ENCODE peak calls at places on chromosomes 1 and 21, in ten cellular contexts. S, T, W, R, B, L, J, P, H and O are unnamed samples.

GRCh38 chr1:189619682-189620332 is 857.9 kb downstream of the BRINP3 start:
- DNase-seq in S (peak; percentile 82), T (no peak), W (no peak), R (no peak), B (peak; percentile 85), L (no peak), J (peak; percentile 92), P (no peak), H (no peak), O (no peak)

GRCh38 chr1:182050481-182051438 is 10.8 kb downstream of the ZNF648 start:
- DNase-seq in S (no peak), T (no peak), W (no peak), R (no peak), B (no peak), L (no peak), J (no peak), P (no peak), H (no peak), O (no peak)

GRCh38 chr1:47646676-47647075 is 208.8 kb downstream of the FOXD2 start:
- DNase-seq in S (no peak), T (no peak), W (no peak), R (no peak), B (no peak), L (no peak), J (no peak), P (no peak), H (no peak), O (no peak)

GRCh38 chr1:198564716-198565115 is 24.2 kb upstream of the ATP6V1G3 start:
- DNase-seq in S (no peak), T (no peak), W (no peak), R (peak; percentile 46), B (no peak), L (no peak), J (no peak), P (no peak), H (no peak), O (no peak)

GRCh38 chr1:154179951-154180687 is 11.8 kb downstream of the TPM3 start:
- DNase-seq in S (no peak), T (no peak), W (no peak), R (no peak), B (no peak), L (no peak), J (no peak), P (no peak), H (no peak), O (no peak)

GRCh38 chr1:32870615-32871363 is at the start of gene FNDC5:
- DNase-seq in S (no peak), T (no peak), W (no peak), R (no peak), B (no peak), L (no peak), J (no peak), P (no peak), H (peak; percentile 78), O (no peak)

GRCh38 chr1:24345334-24345733 is 26.2 kb downstream of the GRHL3 start:
- DNase-seq in S (no peak), T (no peak), W (no peak), R (no peak), B (no peak), L (no peak), J (no peak), P (no peak), H (no peak), O (no peak)

GRCh38 chr1:156320560-156320959 is 17.5 kb downstream of the CCT3 start:
- DNase-seq in S (no peak), T (no peak), W (no peak), R (no peak), B (no peak), L (no peak), J (no peak), P (no peak), H (no peak), O (no peak)

GRCh38 chr1:227427411-227427810 is 109.1 kb upstream of the CDC42BPA start:
- DNase-seq in S (no peak), T (no peak), W (no peak), R (no peak), B (no peak), L (no peak), J (no peak), P (no peak), H (no peak), O (no peak)

GRCh38 chr1:114323959-114324825 is 170.5 kb upstream of the SYT6 start:
- DNase-seq in S (no peak), T (no peak), W (no peak), R (no peak), B (no peak), L (no peak), J (no peak), P (no peak), H (no peak), O (no peak)

GRCh38 chr1:109361649-109362048 is 36.1 kb downstream of the SORT1 start:
- DNase-seq in S (no peak), T (no peak), W (no peak), R (no peak), B (no peak), L (no peak), J (no peak), P (no peak), H (no peak), O (no peak)

GRCh38 chr1:12516741-12517140 is 101.3 kb downstream of the DHRS3 start:
- DNase-seq in S (no peak), T (no peak), W (no peak), R (no peak), B (no peak), L (no peak), J (no peak), P (no peak), H (no peak), O (no peak)

GRCh38 chr1:228849011-228849541 is 113.8 kb downstream of the RHOU start:
- DNase-seq in S (no peak), T (no peak), W (no peak), R (no peak), B (no peak), L (no peak), J (no peak), P (no peak), H (no peak), O (no peak)

GRCh38 chr21:44614161-44614631 is 2.3 kb downstream of the KRTAP10-8 start:
- DNase-seq in S (no peak), T (no peak), W (no peak), R (no peak), B (no peak), L (no peak), J (no peak), P (no peak), H (no peak), O (no peak)

GRCh38 chr21:43779660-43780059 is 3.6 kb upstream of the CSTB start:
- DNase-seq in S (no peak), T (no peak), W (no peak), R (no peak), B (no peak), L (no peak), J (no peak), P (no peak), H (no peak), O (no peak)

GRCh38 chr1:54407201-54407956 is 1.2 kb upstream of the SSBP3 start:
- DNase-seq in S (peak; percentile 74), T (peak; percentile 92), W (peak; percentile 73), R (peak; percentile 74), B (peak; percentile 69), L (peak; percentile 11), J (peak; percentile 88), P (peak; percentile 87), H (peak; percentile 69), O (peak; percentile 87)

GRCh38 chr1:219917851-219918466 is 10.4 kb downstream of the SLC30A10 start:
- DNase-seq in S (no peak), T (no peak), W (no peak), R (no peak), B (no peak), L (no peak), J (peak; percentile 59), P (no peak), H (no peak), O (no peak)

GRCh38 chr1:159207774-159208459 is 3.2 kb downstream of the ACKR1 start:
- DNase-seq in S (no peak), T (no peak), W (no peak), R (no peak), B (no peak), L (no peak), J (no peak), P (no peak), H (peak; percentile 67), O (no peak)